ENCODE peak calls at places on chromosomes 2 and 18, in nine cellular contexts. N, R, Z, O, J, S, W, G and H are unnamed samples. For H3K36me3, the result is how much of the 10 kb centered on the place peaks cover.

GRCh38 chr2:181844551-181845290 is 46.8 kb upstream of the ITPRID2 start:
- DNase-seq in N (no peak), R (no peak), Z (no peak), O (no peak), J (no peak), S (no peak), W (no peak), G (no peak), H (no peak)

GRCh38 chr2:175807031-175807873 is 194.8 kb downstream of the LNPK start:
- DNase-seq in N (peak), R (no peak), Z (no peak), O (peak), J (no peak), S (no peak), W (no peak), G (no peak), H (no peak)

GRCh38 chr18:13572148-13572547 is 154.2 kb downstream of the FAM210A start:
- DNase-seq in N (no peak), R (no peak), Z (no peak), O (no peak), J (no peak), S (no peak), W (no peak), G (no peak), H (no peak)

GRCh38 chr2:237101118-237101979 is 15.7 kb downstream of the COPS8 start:
- DNase-seq in N (no peak), R (no peak), Z (no peak), O (no peak), J (no peak), S (no peak), W (no peak), G (no peak), H (no peak)

GRCh38 chr2:147760984-147761383 is 83.8 kb upstream of the ACVR2A start:
- DNase-seq in N (no peak), R (no peak), Z (no peak), O (no peak), J (no peak), S (no peak), W (no peak), G (no peak), H (no peak)

GRCh38 chr2:212282596-212283330 is 255.8 kb downstream of the ERBB4 start:
- DNase-seq in N (no peak), R (no peak), Z (no peak), O (no peak), J (no peak), S (no peak), W (no peak), G (no peak), H (no peak)

GRCh38 chr2:32074161-32074506 is 10.8 kb downstream of the SPAST start:
- DNase-seq in N (no peak), R (no peak), Z (no peak), O (no peak), J (no peak), S (no peak), W (no peak), G (no peak), H (no peak)

GRCh38 chr18:76445741-76446232 is 49.3 kb downstream of the ZNF516 start:
- DNase-seq in N (peak), R (peak), Z (no peak), O (no peak), J (no peak), S (no peak), W (peak), G (no peak), H (peak)

GRCh38 chr2:226794751-226795171 is 4.9 kb downstream of the IRS1 start:
- DNase-seq in N (peak), R (no peak), Z (peak), O (peak), J (no peak), S (peak), W (no peak), G (no peak), H (no peak)

GRCh38 chr2:86336350-86337234 is 834 bp downstream of the REEP1 start:
- DNase-seq in N (no peak), R (no peak), Z (no peak), O (no peak), J (peak), S (no peak), W (no peak), G (no peak), H (no peak)

GRCh38 chr2:61557386-61557785 is 19.2 kb upstream of the XPO1 start:
- DNase-seq in N (no peak), R (peak), Z (no peak), O (no peak), J (no peak), S (no peak), W (no peak), G (no peak), H (no peak)

GRCh38 chr2:72745679-72746368 is 80.0 kb downstream of the EXOC6B start:
- DNase-seq in N (peak), R (no peak), Z (peak), O (peak), J (no peak), S (peak), W (no peak), G (no peak), H (no peak)

GRCh38 chr2:122168799-122169198 is 413.3 kb downstream of the TSN start:
- DNase-seq in N (peak), R (no peak), Z (peak), O (no peak), J (no peak), S (no peak), W (no peak), G (no peak), H (no peak)
- TF ChIP-seq CTCF in N (no peak), R (no peak), Z (peak), O (no peak), J (no peak), S (no peak), W (no peak), G (no peak), H (no peak)

GRCh38 chr2:8478133-8478793 is 203.6 kb upstream of the ID2 start:
- DNase-seq in N (no peak), R (no peak), Z (no peak), O (no peak), J (no peak), S (no peak), W (peak), G (no peak), H (peak)

GRCh38 chr2:8475349-8476045 is 206.4 kb upstream of the ID2 start:
- DNase-seq in N (no peak), R (peak), Z (no peak), O (no peak), J (no peak), S (no peak), W (no peak), G (no peak), H (no peak)

GRCh38 chr2:8469709-8470493 is 212.0 kb upstream of the ID2 start:
- DNase-seq in N (no peak), R (peak), Z (no peak), O (no peak), J (no peak), S (no peak), W (no peak), G (no peak), H (no peak)

GRCh38 chr2:8477511-8478132 is 204.2 kb upstream of the ID2 start:
- DNase-seq in N (no peak), R (peak), Z (no peak), O (no peak), J (no peak), S (peak), W (peak), G (no peak), H (peak)

GRCh38 chr2:8472545-8473361 is 209.1 kb upstream of the ID2 start:
- DNase-seq in N (no peak), R (peak), Z (no peak), O (no peak), J (no peak), S (no peak), W (no peak), G (no peak), H (no peak)
- H3K4me3 ChIP-seq in N (no peak), R (no peak), Z (no peak), O (no peak), J (no peak), S (no peak), W (no peak), G (no peak), H (no peak)

GRCh38 chr2:37224063-37224462 is 7.3 kb downstream of the CEBPZ start:
- DNase-seq in N (no peak), R (no peak), Z (no peak), O (no peak), J (no peak), S (no peak), W (no peak), G (no peak), H (no peak)

GRCh38 chr2:37230581-37230980 is 815 bp downstream of the CEBPZ start:
- DNase-seq in N (peak), R (no peak), Z (peak), O (no peak), J (no peak), S (no peak), W (no peak), G (no peak), H (no peak)

GRCh38 chr2:37228788-37229187 is 2.6 kb downstream of the CEBPZ start:
- DNase-seq in N (no peak), R (no peak), Z (no peak), O (no peak), J (no peak), S (no peak), W (no peak), G (no peak), H (no peak)

GRCh38 chr2:37223131-37223530 is 8.3 kb downstream of the CEBPZ start:
- DNase-seq in N (no peak), R (no peak), Z (no peak), O (no peak), J (no peak), S (no peak), W (no peak), G (no peak), H (no peak)

DNA sequence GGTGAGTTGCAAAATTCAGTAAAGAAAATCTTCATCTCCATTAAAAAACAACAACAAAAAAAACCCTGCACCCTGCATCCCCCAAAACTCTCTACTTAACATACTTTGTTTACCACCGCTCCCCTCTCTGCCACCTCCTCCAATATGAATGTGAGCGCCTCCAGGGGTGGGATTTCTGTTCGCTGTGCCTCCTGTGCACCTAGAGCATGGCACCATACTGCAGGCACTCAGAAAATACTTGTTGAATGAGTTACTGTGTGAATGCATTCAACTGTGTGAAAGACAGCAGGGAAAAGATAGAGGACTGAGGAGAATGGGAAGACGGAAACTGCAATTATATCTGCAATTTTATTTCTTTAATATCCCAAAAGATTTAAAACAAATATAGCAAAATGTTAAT is 4.5 kb downstream of the CEBPZ start:
- DNase-seq in N (no peak), R (no peak), Z (no peak), O (no peak), J (no peak), S (no peak), W (no peak), G (no peak), H (no peak)
- H3K36me3 ChIP-seq in N (half or more), R (under half), Z (under half), O (under half), J (under half), S (under half), W (under half), G (under half), H (under half)

GRCh38 chr18:6884944-6885343 is 155.4 kb downstream of the ARHGAP28 start:
- DNase-seq in N (no peak), R (no peak), Z (no peak), O (peak), J (no peak), S (no peak), W (no peak), G (no peak), H (no peak)
- TF ChIP-seq CTCF in N (no peak), R (no peak), Z (no peak), O (no peak), J (no peak), S (no peak), W (no peak), G (no peak), H (no peak)

DNA sequence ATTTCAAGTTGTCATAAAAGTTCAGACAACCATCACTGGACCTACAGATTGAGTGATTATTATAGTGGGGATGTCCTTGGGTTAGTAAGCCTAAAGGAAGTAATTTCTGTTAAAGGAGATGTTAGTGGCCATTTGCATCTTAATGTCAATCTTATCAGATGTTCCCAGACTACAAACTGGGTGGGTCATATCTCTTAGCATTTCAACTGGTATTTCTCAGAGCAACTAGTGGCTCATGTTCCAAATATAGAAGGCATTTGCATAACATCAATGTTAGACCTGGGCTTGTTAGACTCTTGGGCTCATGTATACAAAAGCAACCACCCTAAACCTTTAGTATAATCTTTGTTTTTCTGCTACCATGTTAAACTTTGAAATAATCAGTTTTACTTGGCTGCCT is 17.9 kb downstream of the PLEKHA3 start:
- DNase-seq in N (no peak), R (no peak), Z (no peak), O (no peak), J (no peak), S (no peak), W (no peak), G (no peak), H (no peak)
- H3K4me3 ChIP-seq in N (no peak), R (no peak), Z (no peak), O (no peak), J (no peak), S (no peak), W (no peak), G (no peak), H (no peak)

GRCh38 chr18:48956378-48956777 is 5.6 kb upstream of the SMAD7 start:
- DNase-seq in N (no peak), R (no peak), Z (peak), O (peak), J (no peak), S (peak), W (no peak), G (no peak), H (no peak)

GRCh38 chr18:48958951-48959350 is 8.2 kb upstream of the SMAD7 start:
- DNase-seq in N (no peak), R (no peak), Z (no peak), O (no peak), J (no peak), S (no peak), W (no peak), G (no peak), H (no peak)

GRCh38 chr18:48959551-48959920 is 8.8 kb upstream of the SMAD7 start:
- DNase-seq in N (no peak), R (no peak), Z (no peak), O (no peak), J (no peak), S (no peak), W (peak), G (no peak), H (no peak)

GRCh38 chr18:48957136-48957535 is 6.4 kb upstream of the SMAD7 start:
- DNase-seq in N (no peak), R (peak), Z (no peak), O (no peak), J (no peak), S (no peak), W (peak), G (no peak), H (no peak)

GRCh38 chr18:48957616-48958015 is 6.9 kb upstream of the SMAD7 start:
- DNase-seq in N (no peak), R (no peak), Z (no peak), O (no peak), J (no peak), S (no peak), W (no peak), G (no peak), H (no peak)
- H3K36me3 ChIP-seq in N (under half), R (under half), Z (under half), O (under half), J (under half), S (under half), W (under half), G (under half), H (under half)

DNA sequence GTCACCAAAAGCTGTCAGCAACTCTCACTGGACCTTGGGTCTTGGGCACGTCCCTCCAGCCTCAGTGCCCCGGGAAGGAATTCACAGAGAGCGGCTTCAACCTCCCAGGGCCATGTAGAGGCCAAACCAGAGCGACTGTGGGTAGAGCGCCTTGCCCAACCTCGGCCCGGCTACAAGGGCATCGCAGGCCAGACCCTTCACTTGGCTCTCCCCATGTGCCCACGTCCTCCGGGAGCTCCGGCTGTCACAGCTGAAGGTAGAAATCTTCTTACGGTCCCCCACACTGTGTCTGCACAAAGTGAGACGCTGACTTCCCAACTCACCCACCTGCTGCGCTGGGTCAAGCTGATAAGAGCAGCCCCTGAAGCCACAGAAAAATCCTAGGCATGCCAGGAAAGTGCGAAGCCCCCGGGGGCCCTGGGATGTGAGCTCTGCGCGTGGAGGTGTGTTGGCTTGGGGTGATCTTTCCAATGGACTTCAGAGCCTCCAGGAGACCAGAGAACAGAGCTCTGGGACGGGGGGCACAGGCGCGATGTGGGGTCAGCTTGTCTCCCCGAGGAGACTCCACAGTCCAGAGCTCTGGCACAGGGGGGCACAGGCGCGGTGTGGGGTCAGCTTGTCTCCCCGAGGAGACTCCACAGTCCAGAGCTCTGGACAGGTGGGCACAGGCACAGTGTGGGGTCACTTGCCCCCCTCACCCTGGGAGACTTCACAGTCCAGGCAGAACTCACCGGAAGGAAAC is 105.5 kb downstream of the RTP5 start:
- DNase-seq in N (no peak), R (peak), Z (no peak), O (no peak), J (no peak), S (no peak), W (peak), G (no peak), H (no peak)
- TF ChIP-seq CTCF in N (no peak), R (no peak), Z (no peak), O (no peak), J (no peak), S (no peak), W (no peak), G (no peak), H (no peak)